ENCODE peak calls at places on chromosome 20, in nine cellular contexts. L is Caco-2; B is fibroblast of lung; Y is H7; D is testis; G is tibial artery; A is astrocyte of the spinal cord; S is mucosa of descending colon; F is effector memory CD4-positive, alpha-beta T cell. E is an unnamed sample.

GRCh38 chr20:60693513-60694133 is 558.4 kb upstream of the CDH4 start:
- DNase-seq in G (no peak), B (no peak), S (no peak), Y (peak), F (no peak), L (no peak), A (no peak), D (no peak), E (no peak)

GRCh38 chr20:60877071-60877470 is 375.0 kb upstream of the CDH4 start:
- DNase-seq in S (no peak), Y (no peak), F (no peak), D (no peak), A (no peak), G (no peak), L (no peak), B (no peak), E (no peak)

GRCh38 chr20:14441201-14441600 is 103.8 kb upstream of the FLRT3 start:
- DNase-seq in G (no peak), F (no peak), B (no peak), Y (no peak), A (no peak), S (no peak), D (no peak), L (no peak), E (peak)

GRCh38 chr20:25327521-25328235 is 63.0 kb downstream of the ABHD12 start:
- DNase-seq in B (peak), L (no peak), G (no peak), F (no peak), Y (no peak), S (no peak), A (no peak), D (no peak), E (no peak)

GRCh38 chr20:50381771-50382593 is 128.2 kb upstream of the PTPN1 start:
- DNase-seq in B (no peak), G (no peak), Y (no peak), S (peak), L (no peak), D (peak), A (no peak), F (no peak), E (no peak)

GRCh38 chr20:25042531-25043498 is 15.1 kb downstream of the ACSS1 start:
- DNase-seq in A (no peak), G (peak), L (no peak), S (peak), D (peak), B (no peak), Y (peak), F (peak), E (no peak)

GRCh38 chr20:61589055-61589385 is 337.0 kb downstream of the CDH4 start:
- DNase-seq in A (peak), S (no peak), F (no peak), G (no peak), B (peak), Y (no peak), L (no peak), D (no peak), E (peak)

GRCh38 chr20:38202982-38203293 is 37.9 kb upstream of the TGM2 start:
- DNase-seq in D (no peak), B (no peak), F (no peak), Y (no peak), S (no peak), A (no peak), L (no peak), G (peak), E (no peak)

GRCh38 chr20:24685736-24686135 is 216.3 kb downstream of the SYNDIG1 start:
- DNase-seq in A (no peak), G (no peak), B (no peak), F (no peak), Y (no peak), L (no peak), S (no peak), D (no peak), E (no peak)

GRCh38 chr20:5660346-5660745 is 89.9 kb upstream of the SHLD1 start:
- DNase-seq in A (no peak), L (no peak), F (no peak), Y (no peak), S (no peak), D (no peak), B (no peak), G (no peak), E (no peak)

GRCh38 chr20:37397076-37397953 is 51.4 kb downstream of the SRC start:
- DNase-seq in A (peak), F (no peak), S (no peak), G (no peak), B (peak), Y (peak), L (peak), D (no peak), E (no peak)

GRCh38 chr20:45355209-45355608 is 7.0 kb upstream of the SDC4 start:
- DNase-seq in A (peak), L (no peak), G (no peak), B (peak), D (no peak), Y (no peak), S (no peak), F (no peak), E (no peak)

GRCh38 chr20:36311141-36311853 is 5.2 kb downstream of the DLGAP4 start:
- DNase-seq in G (no peak), D (no peak), A (no peak), F (no peak), L (peak), B (no peak), Y (peak), S (no peak), E (no peak)

GRCh38 chr20:34922654-34923381 is 32.8 kb downstream of the GSS start:
- DNase-seq in A (peak), B (peak), F (no peak), D (no peak), Y (no peak), L (no peak), S (no peak), G (peak), E (peak)

GRCh38 chr20:37976862-37977261 is 56.4 kb downstream of the TTI1 start:
- DNase-seq in D (no peak), L (no peak), F (no peak), B (no peak), Y (peak), A (no peak), G (no peak), S (no peak), E (no peak)

GRCh38 chr20:32858189-32858588 is 534 bp upstream of the EFCAB8 start:
- DNase-seq in B (no peak), D (no peak), F (no peak), A (no peak), Y (peak), G (no peak), L (peak), S (no peak), E (no peak)

GRCh38 chr20:998431-998830 is 3.7 kb downstream of the RSPO4 start:
- DNase-seq in D (no peak), G (no peak), Y (no peak), A (no peak), B (no peak), F (no peak), L (no peak), S (no peak), E (no peak)

GRCh38 chr20:48463916-48464315 is 363.9 kb downstream of the PREX1 start:
- DNase-seq in F (no peak), S (no peak), D (no peak), B (peak), A (no peak), Y (no peak), G (peak), L (no peak), E (peak)

GRCh38 chr20:23050847-23051627 is 1.6 kb upstream of the THBD start:
- DNase-seq in Y (peak), D (peak), L (peak), B (peak), G (peak), S (peak), A (peak), F (no peak), E (peak)

GRCh38 chr20:58579069-58579818 is 64.0 kb upstream of the APCDD1L start:
- DNase-seq in G (peak), L (peak), S (no peak), Y (no peak), D (no peak), B (no peak), F (no peak), A (no peak), E (no peak)

GRCh38 chr20:34190262-34190661 is 51.0 kb upstream of the ASIP start:
- DNase-seq in G (no peak), B (no peak), F (no peak), S (no peak), A (no peak), D (no peak), L (no peak), Y (no peak), E (no peak)

GRCh38 chr20:31673943-31674463 is 36.3 kb downstream of the COX4I2 start:
- DNase-seq in F (no peak), S (no peak), D (no peak), B (no peak), G (no peak), L (no peak), A (no peak), Y (no peak), E (no peak)

GRCh38 chr20:31676534-31677030 is 38.9 kb downstream of the COX4I2 start:
- DNase-seq in B (no peak), A (no peak), Y (no peak), L (no peak), F (no peak), S (no peak), D (no peak), G (no peak), E (no peak)

GRCh38 chr20:31673435-31673834 is 35.7 kb downstream of the COX4I2 start:
- DNase-seq in G (no peak), L (no peak), B (no peak), S (no peak), A (no peak), Y (no peak), D (no peak), F (no peak), E (no peak)

GRCh38 chr20:31675828-31676533 is 38.3 kb downstream of the COX4I2 start:
- DNase-seq in B (peak), L (no peak), G (no peak), F (peak), S (no peak), D (peak), Y (no peak), A (no peak), E (no peak)

DNA sequence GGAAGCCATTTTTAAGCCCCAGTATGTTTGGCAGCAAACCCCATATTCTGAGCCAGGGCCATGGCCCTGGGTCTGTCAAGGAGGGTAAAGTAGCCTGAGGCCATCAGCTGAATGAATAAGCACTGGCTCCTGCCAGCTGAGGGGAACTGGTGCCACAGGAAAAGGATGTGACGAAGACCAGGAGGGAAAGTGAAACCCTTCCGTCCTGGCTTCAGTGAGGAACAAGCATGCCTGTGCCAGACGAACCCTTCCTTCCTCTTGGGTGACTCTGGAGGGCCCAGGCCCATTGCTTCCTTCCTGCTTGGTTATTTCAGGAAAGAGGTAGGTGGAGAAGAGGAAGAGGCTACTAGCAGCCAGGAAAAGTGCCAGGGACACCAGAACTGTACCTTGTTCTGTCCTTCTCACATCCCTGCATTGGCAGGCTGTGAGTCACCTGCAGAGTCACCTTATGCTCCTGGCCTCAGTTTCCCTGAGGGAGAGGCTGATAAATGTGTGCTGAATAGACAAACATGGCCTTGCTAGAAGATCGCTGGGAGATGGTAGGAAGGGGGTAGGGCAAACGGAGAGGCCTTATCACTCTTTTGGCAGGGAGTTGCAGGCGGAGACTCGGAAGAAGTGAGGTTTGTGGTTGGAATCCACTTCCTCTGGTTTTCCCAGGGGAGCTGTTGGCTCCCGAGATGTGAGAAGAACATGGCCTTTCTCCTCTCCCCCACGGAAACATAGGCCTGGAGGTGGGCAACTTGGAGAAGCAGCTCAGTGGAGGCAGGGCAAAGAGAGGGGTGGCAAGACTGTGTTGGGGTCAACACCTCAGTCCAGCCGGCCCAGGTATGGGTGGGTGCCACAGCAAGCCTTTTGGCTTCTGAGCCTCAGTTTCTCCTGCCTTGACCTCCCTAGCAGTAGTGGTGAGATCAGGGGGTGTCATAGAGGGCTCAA is 37.4 kb downstream of the COX4I2 start:
- DNase-seq in L (no peak), G (peak), B (peak), Y (no peak), S (peak), F (peak), D (peak), A (peak), E (peak)
- H3K4me3 ChIP-seq in L (no peak), G (peak), B (no peak), Y (no peak), S (no peak), F (peak), D (no peak), A (no peak), E (no peak)

DNA sequence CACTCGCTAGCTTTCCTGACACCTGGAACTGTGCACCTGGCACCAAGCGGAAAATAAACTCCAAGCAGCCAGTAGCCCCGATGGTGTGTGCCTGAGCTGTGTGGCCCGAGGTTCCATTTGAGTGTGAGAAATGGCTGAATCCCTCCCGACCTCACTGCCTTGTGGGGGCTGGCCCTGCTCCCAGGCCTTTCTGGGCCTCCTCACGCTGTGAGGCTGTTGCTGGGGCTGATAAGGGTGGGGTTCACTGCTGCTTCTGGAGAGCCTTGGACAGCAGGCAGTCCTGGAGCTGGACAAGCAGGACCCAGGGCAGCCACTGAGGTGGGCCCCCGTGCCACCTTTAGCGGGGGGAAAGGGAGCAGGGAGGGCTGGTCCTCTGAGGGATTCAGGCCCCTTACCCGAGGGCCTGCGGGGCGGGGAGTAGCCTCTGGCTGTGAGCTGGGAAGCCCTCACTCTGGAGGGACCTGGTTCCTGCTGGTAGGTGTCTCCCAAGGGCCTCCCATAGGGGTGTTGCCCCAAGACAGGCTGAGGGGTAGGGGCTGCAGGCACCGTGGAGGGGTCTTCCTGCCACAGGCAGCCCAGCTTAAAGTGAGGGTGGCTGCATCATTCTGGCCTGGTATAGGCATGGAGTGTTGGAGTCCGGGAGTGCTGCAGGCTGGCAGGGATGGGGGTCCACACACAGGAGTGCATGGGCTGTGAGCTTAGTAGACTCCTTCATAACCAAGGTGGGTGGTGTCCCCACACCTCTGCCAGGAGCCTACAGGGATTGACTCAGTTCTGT is 1.7 kb downstream of the PPDPF start:
- DNase-seq in Y (no peak), G (no peak), A (no peak), L (no peak), S (peak), B (no peak), F (no peak), D (no peak), E (no peak)
- H3K4me3 ChIP-seq in Y (no peak), G (peak), A (peak), L (no peak), S (no peak), B (peak), F (no peak), D (peak), E (peak)

DNA sequence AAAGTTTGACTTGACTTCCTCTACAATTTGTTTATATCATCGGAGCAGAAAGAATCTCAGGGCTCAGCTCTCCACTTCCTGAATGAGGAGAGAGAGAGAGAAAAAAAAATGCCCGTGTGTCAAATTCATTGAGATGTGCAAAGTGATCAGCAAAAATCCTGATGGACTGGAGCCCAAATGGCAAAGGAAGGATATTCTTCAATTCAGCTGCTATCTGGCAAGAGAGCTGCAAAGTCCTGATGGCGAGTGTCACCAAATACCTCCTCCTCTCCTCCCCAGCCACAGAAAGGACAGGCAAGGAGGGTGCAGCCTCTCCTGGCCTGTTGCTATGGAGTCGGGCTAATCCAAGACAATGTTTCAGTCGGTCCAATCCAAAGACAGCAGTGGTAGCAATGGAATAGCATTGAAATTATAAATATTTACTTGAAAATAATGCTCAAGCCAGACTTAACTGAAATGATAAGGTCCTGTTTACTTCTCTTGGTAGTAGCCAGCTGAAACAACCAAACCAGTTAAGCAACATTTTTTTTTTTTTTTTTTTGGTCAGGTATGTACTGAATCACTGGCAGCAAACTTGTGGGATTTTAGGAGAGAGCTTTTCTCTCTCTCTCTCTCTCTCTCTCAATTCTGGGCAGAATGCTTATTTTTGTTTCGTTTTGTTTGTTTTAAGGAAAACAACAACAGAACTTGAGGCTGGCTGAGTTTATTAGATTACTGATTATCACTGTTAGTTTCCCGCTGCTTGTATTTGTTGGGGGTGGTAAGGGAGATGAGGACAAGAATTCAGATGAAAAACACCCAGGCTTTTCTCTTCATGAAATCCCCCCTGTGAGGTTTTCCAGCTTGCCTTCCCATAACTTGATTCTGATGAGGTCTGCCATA is 204.2 kb downstream of the BCAS1 start:
- DNase-seq in F (no peak), Y (no peak), G (no peak), B (peak), D (no peak), L (peak), A (peak), S (peak), E (no peak)
- H3K4me3 ChIP-seq in F (peak), Y (no peak), G (no peak), B (peak), D (no peak), L (peak), A (no peak), S (no peak), E (no peak)

GRCh38 chr20:63651942-63652191 is 1.4 kb downstream of the STMN3 start:
- DNase-seq in A (no peak), B (no peak), L (no peak), Y (peak), F (no peak), G (no peak), D (no peak), S (no peak), E (no peak)
- H3K4me3 ChIP-seq in A (peak), B (peak), L (peak), Y (peak), F (peak), G (peak), D (peak), S (no peak), E (peak)

DNA sequence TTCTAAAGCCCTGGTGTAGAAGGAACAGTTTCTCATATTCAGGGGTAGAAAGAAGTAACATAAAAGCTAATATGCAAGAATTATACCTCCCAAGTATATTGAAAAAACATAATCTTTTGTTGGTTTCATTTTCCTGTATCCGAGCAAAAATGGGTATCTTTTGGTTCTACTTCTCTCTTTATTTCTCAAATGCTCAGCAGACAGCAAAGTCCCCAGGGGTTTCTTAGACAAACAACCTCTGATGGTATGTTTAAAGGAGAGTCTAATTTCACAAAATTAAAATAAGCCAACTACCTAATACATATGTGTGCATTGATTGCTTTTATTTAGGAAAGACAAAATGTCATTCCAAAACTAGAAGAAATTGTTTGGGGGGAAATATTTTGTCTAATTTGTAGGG is 131.0 kb downstream of the TSHZ2 start:
- DNase-seq in D (no peak), Y (no peak), G (no peak), B (no peak), L (no peak), S (no peak), F (no peak), A (no peak), E (no peak)
- H3K4me3 ChIP-seq in D (no peak), Y (no peak), G (no peak), B (no peak), L (no peak), S (no peak), F (no peak), A (no peak), E (no peak)

GRCh38 chr20:64119681-64120341 is 12.4 kb upstream of the NPBWR2 start:
- DNase-seq in Y (peak), F (no peak), L (peak), G (no peak), A (no peak), S (no peak), B (no peak), D (no peak), E (no peak)
- H3K4me3 ChIP-seq in Y (no peak), F (peak), L (no peak), G (no peak), A (no peak), S (no peak), B (no peak), D (no peak), E (peak)

E was measured in skeletal muscle cell.